ENCODE peak calls at places on chromosomes 1 and 21, in five cellular contexts. E is stimulated activated CD4-positive, alpha-beta T cell treated with anti-CD3 and anti-CD28 coated beads, Interleukin-4, amount 100 ng/mL, for 4 hours; K is GM04504; S is astrocyte of the spinal cord; N is HT1080. F is an unnamed sample.

GRCh38 chr1:158494737-158495136 is 22.7 kb downstream of the OR10R2 start:
- DNase-seq in S (no peak), K (no peak), N (no peak), E (no peak), F (no peak)

GRCh38 chr1:40592107-40592773 is 60.8 kb downstream of the ZNF684 start:
- DNase-seq in E (no peak), K (no peak), N (peak; percentile 40), S (peak; percentile 27), F (no peak)

GRCh38 chr1:189851806-189852367 is 625.8 kb downstream of the BRINP3 start:
- DNase-seq in K (no peak), E (no peak), N (peak; percentile 2), S (peak; percentile 12), F (no peak)

GRCh38 chr1:26280333-26281042 is 602 bp downstream of the SH3BGRL3 start:
- DNase-seq in S (no peak), E (no peak), N (peak; percentile 77), K (no peak), F (peak; percentile 68)

GRCh38 chr1:53198241-53198651 is 1.6 kb downstream of the CPT2 start:
- DNase-seq in K (peak; percentile 58), E (no peak), S (no peak), N (no peak), F (no peak)

GRCh38 chr1:181107711-181108110 is 19.2 kb downstream of the IER5 start:
- DNase-seq in N (no peak), E (no peak), S (no peak), K (no peak), F (no peak)

GRCh38 chr1:178493301-178493741 is 3.4 kb downstream of the CLEC20A start:
- DNase-seq in S (no peak), K (no peak), E (no peak), N (no peak), F (no peak)

GRCh38 chr1:228094432-228095016 is 8.6 kb downstream of the C1orf35 start:
- DNase-seq in S (no peak), N (no peak), K (no peak), E (no peak), F (no peak)

GRCh38 chr21:41671859-41672542 is 94.9 kb downstream of the RIPK4 start:
- DNase-seq in E (no peak), K (no peak), S (no peak), N (no peak), F (peak; percentile 49)

GRCh38 chr1:201026234-201026633 is 2.7 kb upstream of the KIF21B start:
- DNase-seq in S (no peak), E (no peak), N (no peak), K (no peak), F (no peak)

GRCh38 chr1:246004281-246004680 is 502.8 kb downstream of the SMYD3 start:
- DNase-seq in S (peak; percentile 15), E (no peak), N (no peak), K (no peak), F (no peak)

GRCh38 chr1:62337535-62337784 is 18.2 kb upstream of the KANK4 start:
- DNase-seq in S (no peak), E (no peak), K (no peak), N (no peak), F (no peak)

GRCh38 chr1:232587141-232588008 is 42.6 kb downstream of the SIPA1L2 start:
- DNase-seq in S (no peak), E (no peak), N (no peak), K (no peak), F (no peak)

GRCh38 chr1:1833916-1834325 is 55.7 kb upstream of the NADK start:
- DNase-seq in K (no peak), S (peak; percentile 43), N (no peak), E (no peak), F (no peak)

GRCh38 chr1:204232530-204232929 is 18.7 kb upstream of the GOLT1A start:
- DNase-seq in K (no peak), S (peak; percentile 6), E (no peak), N (no peak), F (no peak)

GRCh38 chr1:154000420-154000819 is 9.9 kb downstream of the RPS27 start:
- DNase-seq in K (no peak), N (no peak), S (no peak), E (no peak), F (no peak)

GRCh38 chr1:229147086-229147485 is 123.8 kb upstream of the RAB4A start:
- DNase-seq in S (no peak), K (no peak), E (no peak), N (no peak), F (no peak)

GRCh38 chr1:162972768-162973167 is 96.4 kb upstream of the RGS4 start:
- DNase-seq in K (no peak), E (no peak), N (no peak), S (no peak), F (no peak)

GRCh38 chr21:33871171-33871570 is 44.4 kb downstream of the ATP5PO start:
- DNase-seq in K (no peak), S (peak; percentile 19), E (no peak), N (peak; percentile 52), F (no peak)

GRCh38 chr1:22369294-22370189 is 82.1 kb upstream of the ZBTB40 start:
- DNase-seq in N (no peak), E (no peak), K (no peak), S (no peak), F (no peak)

GRCh38 chr1:15172405-15173259 is 19.1 kb downstream of the TMEM51 start:
- DNase-seq in S (no peak), E (no peak), K (no peak), N (no peak), F (no peak)

GRCh38 chr1:163195728-163196448 is 6.8 kb downstream of the RGS5 start:
- DNase-seq in S (peak; percentile 14), K (no peak), E (no peak), N (peak; percentile 56), F (no peak)

GRCh38 chr1:174990382-174990999 is 9.3 kb upstream of the CACYBP start:
- DNase-seq in S (peak; percentile 33), E (no peak), N (peak; percentile 83), K (no peak), F (no peak)

GRCh38 chr1:3168678-3169077 is 99.7 kb downstream of the PRDM16 start:
- DNase-seq in N (no peak), K (no peak), S (no peak), E (no peak), F (no peak)

GRCh38 chr1:192633533-192634258 is 2.3 kb upstream of the RGS13 start:
- DNase-seq in K (no peak), N (no peak), E (no peak), S (peak; percentile 19), F (no peak)

F was measured in tibial artery.